ENCODE peak calls at places on chromosomes 7 and 10, in six cellular contexts. Z is mammary epithelial cell, Q is neural progenitor cell, T is HCT116, W is mesendoderm, A is GM23248. X is an unnamed sample.

GRCh38 chr10:60293797-60294196 is 95.9 kb downstream of the ANK3 start:
- DNase-seq in Z (no peak), Q (no peak), T (no peak), W (no peak), A (no peak), X (no peak)

GRCh38 chr10:120735773-120736371 is 115.3 kb upstream of the WDR11 start:
- DNase-seq in Z (peak), Q (no peak), T (peak), W (peak), A (peak), X (no peak)

GRCh38 chr7:155602156-155602555 is 42.3 kb upstream of the RBM33 start:
- DNase-seq in Z (no peak), Q (no peak), T (no peak), W (no peak), A (no peak), X (no peak)

GRCh38 chr10:77667426-77668324 is 30.1 kb upstream of the KCNMA1 start:
- DNase-seq in Z (no peak), Q (no peak), T (no peak), W (no peak), A (peak), X (no peak)

GRCh38 chr7:111855842-111856227 is 293.5 kb upstream of the IMMP2L start:
- DNase-seq in Z (no peak), Q (peak), T (no peak), W (peak), A (peak), X (peak)

GRCh38 chr10:11088709-11089108 is 71.0 kb downstream of the CELF2 start:
- DNase-seq in Z (no peak), Q (no peak), T (no peak), W (no peak), A (no peak), X (no peak)

GRCh38 chr10:30431435-30431911 is 2.5 kb upstream of the MAP3K8 start:
- DNase-seq in Z (peak), Q (no peak), T (no peak), W (no peak), A (peak), X (no peak)

GRCh38 chr7:94040254-94040653 is 36.1 kb upstream of the BET1 start:
- DNase-seq in Z (no peak), Q (peak), T (no peak), W (no peak), A (no peak), X (no peak)

GRCh38 chr7:131000389-131000788 is 266.4 kb upstream of the KLF14 start:
- DNase-seq in Z (no peak), Q (no peak), T (no peak), W (no peak), A (no peak), X (peak)

GRCh38 chr10:74949843-74950765 is 123.7 kb downstream of the KAT6B start:
- DNase-seq in Z (no peak), Q (no peak), T (no peak), W (no peak), A (peak), X (no peak)

GRCh38 chr10:59817806-59818205 is 64.6 kb upstream of the MRLN start:
- DNase-seq in Z (no peak), Q (no peak), T (no peak), W (no peak), A (peak), X (no peak)

GRCh38 chr10:115909962-115910361 is 363.0 kb downstream of the GFRA1 start:
- DNase-seq in Z (no peak), Q (no peak), T (no peak), W (no peak), A (no peak), X (no peak)

GRCh38 chr7:90551036-90551435 is 45.1 kb upstream of the CDK14 start:
- DNase-seq in Z (peak), Q (peak), T (no peak), W (peak), A (no peak), X (peak)

GRCh38 chr10:18334116-18334867 is 194.1 kb downstream of the CACNB2 start:
- DNase-seq in Z (no peak), Q (peak), T (no peak), W (no peak), A (peak), X (no peak)

GRCh38 chr7:80463272-80463920 is 48.5 kb downstream of the GNAT3 start:
- DNase-seq in Z (no peak), Q (no peak), T (no peak), W (no peak), A (no peak), X (no peak)

GRCh38 chr10:77445562-77445961 is 192.0 kb downstream of the KCNMA1 start:
- DNase-seq in Z (no peak), Q (no peak), T (no peak), W (no peak), A (no peak), X (no peak)

GRCh38 chr10:62082729-62083412 is 181.4 kb downstream of the ARID5B start:
- DNase-seq in Z (peak), Q (no peak), T (no peak), W (no peak), A (peak), X (no peak)

GRCh38 chr10:123766761-123767160 is 100.6 kb downstream of the GPR26 start:
- DNase-seq in Z (no peak), Q (no peak), T (no peak), W (no peak), A (peak), X (no peak)

GRCh38 chr10:63573068-63573697 is 52.0 kb downstream of the REEP3 start:
- DNase-seq in Z (no peak), Q (no peak), T (no peak), W (no peak), A (peak), X (no peak)

GRCh38 chr7:149816794-149817193 is 21.4 kb upstream of the ZNF862 start:
- DNase-seq in Z (no peak), Q (no peak), T (no peak), W (no peak), A (no peak), X (no peak)

GRCh38 chr10:21273400-21273968 is 252.0 kb downstream of the SKIDA1 start:
- DNase-seq in Z (no peak), Q (no peak), T (no peak), W (no peak), A (no peak), X (no peak)

GRCh38 chr10:20017961-20018360 is 201.7 kb downstream of the PLXDC2 start:
- DNase-seq in Z (peak), Q (no peak), T (no peak), W (no peak), A (peak), X (no peak)

GRCh38 chr10:49001861-49002675 is 62.4 kb upstream of the LRRC18 start:
- DNase-seq in Z (no peak), Q (no peak), T (no peak), W (no peak), A (no peak), X (no peak)

GRCh38 chr10:117938104-117938503 is 108.6 kb downstream of the RAB11FIP2 start:
- DNase-seq in Z (no peak), Q (no peak), T (no peak), W (no peak), A (no peak), X (no peak)

GRCh38 chr7:102944241-102944640 is 31.4 kb downstream of the LRRC17 start:
- DNase-seq in Z (no peak), Q (no peak), T (no peak), W (no peak), A (no peak), X (no peak)

GRCh38 chr10:34433241-34434076 is 381.6 kb downstream of the PARD3 start:
- DNase-seq in Z (no peak), Q (no peak), T (no peak), W (no peak), A (peak), X (no peak)

GRCh38 chr10:121709674-121710073 is 111.4 kb upstream of the FGFR2 start:
- DNase-seq in Z (no peak), Q (no peak), T (no peak), W (no peak), A (no peak), X (no peak)

GRCh38 chr7:132639983-132640382 is 63.7 kb upstream of the PLXNA4 start:
- DNase-seq in Z (no peak), Q (no peak), T (no peak), W (no peak), A (no peak), X (no peak)

GRCh38 chr7:97971120-97971989 is 18.6 kb downstream of the OCM2 start:
- DNase-seq in Z (peak), Q (peak), T (no peak), W (peak), A (peak), X (no peak)

GRCh38 chr7:21944616-21945373 is 904 bp downstream of the CDCA7L start:
- DNase-seq in Z (peak), Q (peak), T (peak), W (peak), A (peak), X (peak)

GRCh38 chr10:112634096-112634830 is 187.2 kb downstream of the VTI1A start:
- DNase-seq in Z (peak), Q (no peak), T (no peak), W (no peak), A (peak), X (no peak)

GRCh38 chr7:33982425-33982786 is 77.1 kb downstream of the BMPER start:
- DNase-seq in Z (peak), Q (peak), T (peak), W (peak), A (peak), X (no peak)

GRCh38 chr7:80453699-80454340 is 58.0 kb downstream of the GNAT3 start:
- DNase-seq in Z (no peak), Q (peak), T (peak), W (peak), A (peak), X (no peak)

GRCh38 chr10:58957517-58957916 is 218.9 kb upstream of the PHYHIPL start:
- DNase-seq in Z (no peak), Q (no peak), T (no peak), W (no peak), A (no peak), X (no peak)

GRCh38 chr7:126803060-126803665 is 449.6 kb downstream of the GRM8 start:
- DNase-seq in Z (peak), Q (peak), T (peak), W (peak), A (peak), X (peak)

GRCh38 chr10:86547291-86547690 is 25.7 kb upstream of the WAPL start:
- DNase-seq in Z (peak), Q (no peak), T (no peak), W (no peak), A (no peak), X (no peak)

DNA sequence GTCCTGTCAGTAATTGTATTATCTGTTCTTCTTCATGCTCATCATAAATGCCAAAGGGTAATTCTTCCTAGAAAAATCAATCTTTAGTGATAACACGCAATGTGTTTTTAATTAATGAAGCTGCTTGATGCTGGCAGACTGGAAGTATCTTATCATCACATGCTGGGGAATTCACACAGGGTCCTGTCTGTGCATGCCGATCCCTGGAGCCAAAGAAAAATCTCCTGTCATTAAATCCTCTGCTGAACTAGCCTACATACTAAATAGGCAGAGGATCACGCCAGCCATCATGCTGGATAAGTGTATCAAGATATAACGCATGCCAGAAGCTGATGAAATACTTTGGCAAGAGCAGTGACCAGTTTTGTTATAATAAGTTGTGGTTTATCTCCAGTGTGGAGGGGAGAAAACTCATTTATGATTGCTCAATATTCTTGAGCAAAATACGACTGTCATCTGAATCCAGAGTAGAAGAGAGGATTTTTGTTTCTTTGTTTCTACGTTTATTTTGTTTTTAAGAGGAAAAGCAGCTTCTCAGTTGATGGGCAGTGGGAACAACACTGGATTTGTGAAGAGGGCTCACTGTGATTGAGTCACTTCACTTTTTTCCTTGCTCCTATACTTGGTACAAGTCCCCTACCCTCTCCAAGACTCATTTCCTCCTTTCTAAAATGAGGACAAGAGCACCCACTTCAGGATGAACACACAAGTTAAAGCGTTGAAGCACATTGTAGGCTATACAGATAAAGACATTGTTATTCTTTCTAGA is 649.1 kb downstream of the TNS3 start:
- DNase-seq in Z (peak), Q (no peak), T (no peak), W (peak), A (peak), X (no peak)
- H3K27ac ChIP-seq in Z (peak), Q (no peak), T (no peak), W (no peak), A (peak), X (no peak)

DNA sequence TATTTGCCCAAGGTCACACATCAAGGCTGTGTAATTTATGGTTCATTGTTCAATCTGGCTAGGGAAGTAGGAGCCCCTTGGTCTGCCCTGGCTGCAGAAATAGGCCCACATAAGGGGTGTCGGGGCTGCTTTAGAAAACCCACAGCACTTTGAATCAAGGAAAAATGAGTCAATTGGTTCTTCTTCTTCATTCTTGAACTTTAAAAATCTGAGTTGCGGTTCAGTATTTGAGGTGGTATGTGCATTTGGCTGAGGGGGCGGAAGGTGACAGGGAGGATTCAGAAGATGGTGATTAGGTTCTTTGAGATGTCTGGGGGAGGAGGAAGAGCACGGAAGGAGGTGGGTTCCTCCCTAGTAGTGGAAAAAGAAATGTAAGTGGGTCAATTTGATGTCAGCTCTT is 253.8 kb downstream of the PTEN start:
- DNase-seq in Z (no peak), Q (no peak), T (no peak), W (no peak), A (peak), X (no peak)
- H3K9ac ChIP-seq in Z (no peak), Q (no peak), T (no peak), W (no peak), A (peak), X (no peak)

GRCh38 chr7:100626530-100627237 is 14.3 kb downstream of the MOSPD3 start:
- DNase-seq in Z (peak), Q (peak), T (peak), W (peak), A (peak), X (peak)
- H3K4me3 ChIP-seq in Z (peak), Q (peak), T (peak), W (no peak), A (peak), X (no peak)

DNA sequence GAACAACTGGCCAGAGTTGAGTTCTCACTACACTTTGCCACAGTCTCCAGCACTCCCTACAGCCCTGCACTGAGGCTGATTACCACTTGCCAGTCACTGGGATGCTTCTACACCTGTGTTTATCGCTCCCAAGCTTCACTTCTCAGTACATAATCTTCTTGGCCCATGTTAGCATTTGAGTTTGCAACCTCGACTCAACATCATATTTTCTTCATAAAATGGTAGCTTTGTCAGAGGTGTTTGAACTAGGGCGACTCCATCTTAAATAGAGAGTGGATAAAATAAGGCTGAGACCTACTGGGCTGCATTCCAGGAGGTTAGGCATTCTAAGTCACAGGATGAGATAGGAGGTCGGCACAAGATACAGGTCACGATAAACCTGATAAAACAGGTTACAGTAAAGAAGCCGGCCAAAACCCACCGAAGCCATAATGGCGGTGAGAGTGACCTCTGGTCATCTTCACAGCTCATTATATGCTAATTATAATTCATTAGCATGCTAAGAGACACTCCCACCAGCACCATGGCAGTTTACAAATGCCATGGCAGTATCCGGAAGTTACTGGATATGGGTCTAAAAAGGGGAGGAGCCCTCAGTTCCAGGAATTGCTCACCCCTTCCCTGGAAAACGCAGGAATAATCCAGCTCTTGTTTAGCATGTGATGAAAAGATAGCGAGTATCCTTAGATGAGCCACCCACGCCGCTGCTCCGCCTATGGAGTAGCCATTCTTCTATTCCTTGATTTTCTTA is 105.8 kb upstream of the KLF6 start:
- DNase-seq in Z (no peak), Q (no peak), T (no peak), W (peak), A (no peak), X (no peak)
- H3K27ac ChIP-seq in Z (no peak), Q (no peak), T (peak), W (no peak), A (peak), X (no peak)

X was measured in endodermal cell.